ENCODE peak calls at places on chromosomes 4 and X, in five cellular contexts. Z, M, N, J and K are unnamed samples. For H3K4me1, the result is how much of the 10 kb centered on the place peaks cover.

GRCh38 chrX:34918091-34918736 is 24.4 kb upstream of the FAM47B start:
- DNase-seq in J (peak), M (peak), N (peak), Z (no peak), K (no peak)

GRCh38 chr4:33200377-33200776 is 2480.2 kb downstream of the PCDH7 start:
- DNase-seq in N (no peak), Z (no peak), J (no peak), M (no peak), K (no peak)

GRCh38 chrX:129565046-129565649 is 25.1 kb downstream of the OCRL start:
- DNase-seq in J (no peak), N (no peak), Z (no peak), M (peak), K (peak)

GRCh38 chrX:50606300-50606950 is 135.8 kb upstream of the DGKK start:
- DNase-seq in N (no peak), Z (no peak), J (no peak), M (no peak), K (no peak)

GRCh38 chr4:31114821-31115220 is 394.7 kb downstream of the PCDH7 start:
- DNase-seq in M (no peak), Z (no peak), J (no peak), N (no peak), K (no peak)

GRCh38 chr4:52833941-52834525 is 28.1 kb upstream of the RASL11B start:
- DNase-seq in M (peak), Z (no peak), J (peak), N (no peak), K (no peak)

GRCh38 chr4:15778191-15778741 is at the start of gene CD38:
- DNase-seq in J (no peak), M (no peak), N (peak), Z (peak), K (peak)

GRCh38 chr4:130099159-130099558 is 1003.2 kb downstream of the C4orf33 start:
- DNase-seq in J (no peak), M (no peak), N (no peak), Z (no peak), K (no peak)

GRCh38 chr4:27764526-27764837 is 903.8 kb downstream of the STIM2 start:
- DNase-seq in J (no peak), M (no peak), N (no peak), Z (no peak), K (no peak)

GRCh38 chr4:88737304-88738015 is 39.8 kb upstream of the NAP1L5 start:
- DNase-seq in Z (no peak), J (no peak), N (peak), M (peak), K (no peak)

GRCh38 chr4:629636-629915 is 4.2 kb downstream of the PDE6B start:
- DNase-seq in J (no peak), N (no peak), M (no peak), Z (no peak), K (peak)

GRCh38 chr4:47598320-47598719 is 113.2 kb downstream of the ATP10D start:
- DNase-seq in M (no peak), Z (no peak), N (no peak), J (no peak), K (no peak)

GRCh38 chr4:17884063-17884462 is 73.3 kb downstream of the NCAPG start:
- DNase-seq in Z (no peak), N (no peak), M (peak), J (no peak), K (no peak)

GRCh38 chrX:134898450-134898849 is 92.3 kb upstream of the SMIM10 start:
- DNase-seq in Z (no peak), J (no peak), M (peak), N (peak), K (no peak)

GRCh38 chr4:169270810-169271691 is at the start of gene SH3RF1:
- DNase-seq in Z (peak), J (peak), N (peak), M (peak), K (peak)

GRCh38 chr4:177155454-177155853 is 154.2 kb upstream of the NEIL3 start:
- DNase-seq in Z (no peak), J (no peak), M (no peak), N (no peak), K (peak)

GRCh38 chr4:168920438-168921081 is 89.5 kb downstream of the CBR4 start:
- DNase-seq in M (no peak), Z (no peak), J (no peak), N (no peak), K (no peak)

GRCh38 chr4:153252122-153252521 is 47.9 kb downstream of the TRIM2 start:
- DNase-seq in N (no peak), J (no peak), Z (no peak), M (no peak), K (no peak)
- H4K91ac ChIP-seq in N (no peak), J (no peak), Z (no peak), M (no peak), K (no peak)

GRCh38 chr4:158825443-158826036 is 56.7 kb downstream of the FNIP2 start:
- DNase-seq in N (no peak), M (no peak), J (no peak), Z (no peak), K (no peak)
- H3K4me1 ChIP-seq in N (under half), M (under half), J (under half), Z (under half), K (under half)

GRCh38 chr4:76802546-76803021 is 95.4 kb downstream of the SOWAHB start:
- DNase-seq in J (no peak), M (peak), Z (no peak), N (peak), K (peak)
- H4K91ac ChIP-seq in J (peak), M (peak), Z (no peak), N (peak), K (no peak)

DNA sequence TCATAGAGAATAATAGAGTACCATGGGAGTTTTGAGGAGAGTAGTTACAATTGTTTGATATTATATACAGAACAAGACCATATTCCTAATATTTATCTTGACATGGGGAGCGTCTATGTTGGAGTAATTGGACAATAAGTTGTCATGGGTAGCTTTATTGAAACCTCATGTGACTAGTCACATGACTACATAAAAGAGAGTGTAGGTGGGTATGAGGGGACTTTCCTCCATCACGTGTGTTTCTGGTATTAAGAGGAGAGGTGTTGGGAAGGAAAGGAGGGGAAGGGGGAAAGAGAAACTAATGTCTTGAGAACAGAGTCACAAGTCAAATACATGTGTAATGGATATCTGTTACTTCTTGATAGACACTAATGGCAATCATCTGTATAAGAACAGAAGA is 33.1 kb downstream of the PDLIM5 start:
- DNase-seq in M (no peak), Z (no peak), J (no peak), N (no peak), K (no peak)
- H3K4me1 ChIP-seq in M (under half), Z (under half), J (under half), N (under half), K (under half)

GRCh38 chr4:58216461-58216860 is 1106.3 kb upstream of the IGFBP7 start:
- DNase-seq in M (no peak), J (no peak), Z (no peak), N (no peak), K (no peak)

GRCh38 chr4:58209576-58209975 is 1099.4 kb upstream of the IGFBP7 start:
- DNase-seq in J (no peak), N (no peak), M (no peak), Z (peak), K (no peak)

GRCh38 chr4:58214376-58214775 is 1104.2 kb upstream of the IGFBP7 start:
- DNase-seq in J (peak), Z (no peak), N (no peak), M (no peak), K (peak)
- H4K91ac ChIP-seq in J (no peak), Z (no peak), N (no peak), M (no peak), K (no peak)

GRCh38 chr4:113294910-113295309 is 245.5 kb downstream of the ANK2 start:
- DNase-seq in Z (no peak), J (no peak), N (no peak), M (no peak), K (no peak)
- H3K4me1 ChIP-seq in Z (under half), J (under half), N (under half), M (under half), K (under half)

GRCh38 chrX:153672531-153673397 is 849 bp downstream of the PNCK start:
- DNase-seq in M (no peak), N (no peak), J (no peak), Z (no peak), K (no peak)
- H4K91ac ChIP-seq in M (no peak), N (no peak), J (no peak), Z (no peak), K (no peak)

GRCh38 chrX:1138476-1138875 is 74.0 kb downstream of the CRLF2 start:
- DNase-seq in M (no peak), N (no peak), J (no peak), Z (no peak), K (peak)

GRCh38 chrX:1134156-1134555 is 78.3 kb downstream of the CRLF2 start:
- DNase-seq in N (no peak), M (no peak), J (no peak), Z (no peak), K (no peak)

GRCh38 chrX:1137531-1137930 is 74.9 kb downstream of the CRLF2 start:
- DNase-seq in J (no peak), Z (no peak), N (no peak), M (no peak), K (peak)

GRCh38 chrX:1139101-1139500 is 73.3 kb downstream of the CRLF2 start:
- DNase-seq in N (no peak), J (no peak), M (no peak), Z (no peak), K (no peak)

GRCh38 chrX:1134976-1135375 is 77.5 kb downstream of the CRLF2 start:
- DNase-seq in Z (no peak), M (no peak), N (no peak), J (no peak), K (peak)
- H3K4me1 ChIP-seq in Z (under half), M (under half), N (under half), J (under half), K (under half)

DNA sequence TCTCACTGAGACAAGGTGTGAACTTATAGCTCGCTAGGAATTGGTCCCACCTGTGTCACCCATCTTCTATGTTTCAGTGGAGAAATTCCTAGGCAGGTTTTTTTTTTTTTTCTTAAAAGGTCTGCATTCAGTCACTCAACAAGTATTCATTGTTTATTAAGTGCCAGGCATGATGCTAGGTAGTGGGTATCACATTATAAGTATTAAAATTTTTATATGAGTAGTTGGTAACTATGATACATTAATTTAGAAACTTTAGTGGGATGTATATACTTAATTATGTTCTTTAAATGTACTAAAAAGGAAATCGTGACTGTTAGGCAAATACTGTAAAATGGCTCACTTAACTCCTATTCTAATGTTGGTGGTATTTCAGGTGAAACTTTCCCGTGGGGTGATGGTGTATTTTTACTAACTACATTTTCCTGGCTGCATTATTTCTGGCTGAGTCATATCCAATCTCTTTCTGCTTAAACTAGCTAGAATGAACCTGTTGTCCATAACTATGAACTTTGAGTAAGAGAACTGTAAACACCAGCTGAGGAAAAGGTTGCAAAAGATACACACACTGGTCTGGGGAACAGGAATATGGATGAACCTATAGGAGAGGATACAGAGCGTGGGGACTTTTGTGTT is 49.3 kb upstream of the MED14 start:
- DNase-seq in M (peak), Z (no peak), N (peak), J (no peak), K (no peak)
- H4K91ac ChIP-seq in M (no peak), Z (no peak), N (no peak), J (no peak), K (no peak)

DNA sequence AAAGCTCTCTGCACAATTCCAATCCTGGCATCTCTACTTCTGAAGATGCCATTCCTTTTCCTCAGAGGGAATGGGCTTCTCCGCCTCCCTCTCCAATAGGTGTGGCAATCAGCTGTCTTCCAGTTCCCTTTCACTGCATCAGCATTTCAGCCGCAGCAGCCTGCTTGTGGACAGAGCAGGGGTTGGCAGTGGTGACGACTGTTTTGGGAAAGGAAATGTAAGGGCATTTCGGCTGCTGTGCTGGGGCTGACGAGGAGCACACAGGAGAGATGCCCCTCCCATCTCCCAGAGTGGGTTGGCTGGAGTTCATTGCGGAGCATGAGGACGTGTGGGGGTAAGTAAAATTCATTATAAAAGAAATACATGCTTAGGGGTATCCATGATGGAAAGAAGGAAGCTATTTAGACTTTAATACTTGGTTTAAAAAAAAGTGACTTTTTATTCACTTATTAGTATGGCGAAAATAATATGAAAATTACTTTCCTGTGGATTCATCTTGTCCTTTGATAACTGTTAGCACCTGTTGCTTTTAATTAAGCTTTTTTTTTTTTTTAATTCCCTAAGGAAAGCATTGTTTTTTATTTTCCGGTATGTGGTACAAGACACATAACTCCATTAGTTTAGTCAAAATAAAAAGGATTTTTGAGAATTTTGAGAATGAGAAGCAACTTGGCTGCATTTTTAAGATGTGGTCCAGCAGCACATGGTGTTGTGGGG is at the start of gene LIMCH1:
- DNase-seq in Z (no peak), N (no peak), M (no peak), J (peak), K (peak)
- H3K4me1 ChIP-seq in Z (under half), N (under half), M (under half), J (under half), K (under half)